ENCODE peak calls at places on chromosomes 11 and 22, in seven cellular contexts. One of them, this sample, is unnamed.

GRCh38 chr22:17941501-17942406 is 82.6 kb downstream of the MICAL3 start:
- DNase-seq in BJ: no peak
- DNase-seq in IMR-90: no peak
- DNase-seq in lower lobe of right lung: no peak
- DNase-seq in psoas muscle: peak
- DNase-seq in H1: no peak
- DNase-seq in colonic mucosa: no peak
- DNase-seq in this sample: no peak

GRCh38 chr11:1879941-1880720 is 11.6 kb downstream of the PRR33 start:
- DNase-seq in BJ: no peak
- DNase-seq in IMR-90: no peak
- DNase-seq in lower lobe of right lung: peak
- DNase-seq in psoas muscle: peak
- DNase-seq in H1: no peak
- DNase-seq in colonic mucosa: peak
- DNase-seq in this sample: no peak

GRCh38 chr11:103888541-103888951 is 147.9 kb upstream of the DDI1 start:
- DNase-seq in BJ: no peak
- DNase-seq in IMR-90: no peak
- DNase-seq in lower lobe of right lung: no peak
- DNase-seq in psoas muscle: no peak
- DNase-seq in H1: no peak
- DNase-seq in colonic mucosa: no peak
- DNase-seq in this sample: no peak

GRCh38 chr11:48107188-48107704 is 109.4 kb upstream of the OR4B1 start:
- DNase-seq in BJ: no peak
- DNase-seq in IMR-90: peak
- DNase-seq in lower lobe of right lung: no peak
- DNase-seq in psoas muscle: no peak
- DNase-seq in H1: no peak
- DNase-seq in colonic mucosa: no peak
- DNase-seq in this sample: no peak

GRCh38 chr11:64356498-64357411 is 2.2 kb upstream of the RPS6KA4 start:
- DNase-seq in BJ: no peak
- DNase-seq in IMR-90: no peak
- DNase-seq in lower lobe of right lung: no peak
- DNase-seq in psoas muscle: peak
- DNase-seq in H1: no peak
- DNase-seq in colonic mucosa: no peak
- DNase-seq in this sample: no peak

GRCh38 chr22:45506961-45507360 is 4.3 kb downstream of the FBLN1 start:
- DNase-seq in BJ: no peak
- DNase-seq in IMR-90: no peak
- DNase-seq in lower lobe of right lung: no peak
- DNase-seq in psoas muscle: no peak
- DNase-seq in H1: no peak
- DNase-seq in colonic mucosa: no peak
- DNase-seq in this sample: no peak

GRCh38 chr11:123718075-123718868 is 23.2 kb downstream of the ZNF202 start:
- DNase-seq in BJ: no peak
- DNase-seq in IMR-90: no peak
- DNase-seq in lower lobe of right lung: no peak
- DNase-seq in psoas muscle: no peak
- DNase-seq in H1: no peak
- DNase-seq in colonic mucosa: no peak
- DNase-seq in this sample: no peak

GRCh38 chr11:15074206-15075161 is 1.1 kb downstream of the CALCB start:
- DNase-seq in BJ: no peak
- DNase-seq in IMR-90: peak
- DNase-seq in lower lobe of right lung: peak
- DNase-seq in psoas muscle: peak
- DNase-seq in H1: peak
- DNase-seq in colonic mucosa: peak
- DNase-seq in this sample: peak

GRCh38 chr11:43947815-43948214 is 5.4 kb downstream of the C11orf96 start:
- DNase-seq in BJ: no peak
- DNase-seq in IMR-90: no peak
- DNase-seq in lower lobe of right lung: no peak
- DNase-seq in psoas muscle: no peak
- DNase-seq in H1: no peak
- DNase-seq in colonic mucosa: no peak
- DNase-seq in this sample: no peak

GRCh38 chr11:80083561-80083960 is 642.7 kb upstream of the TENM4 start:
- DNase-seq in BJ: no peak
- DNase-seq in IMR-90: no peak
- DNase-seq in lower lobe of right lung: no peak
- DNase-seq in psoas muscle: no peak
- DNase-seq in H1: no peak
- DNase-seq in colonic mucosa: no peak
- DNase-seq in this sample: no peak

GRCh38 chr11:105432241-105432995 is 177.5 kb upstream of the GRIA4 start:
- DNase-seq in BJ: no peak
- DNase-seq in IMR-90: no peak
- DNase-seq in lower lobe of right lung: no peak
- DNase-seq in psoas muscle: no peak
- DNase-seq in H1: no peak
- DNase-seq in colonic mucosa: no peak
- DNase-seq in this sample: no peak

GRCh38 chr11:78194490-78194889 is 5.8 kb downstream of the USP35 start:
- DNase-seq in BJ: no peak
- DNase-seq in IMR-90: no peak
- DNase-seq in lower lobe of right lung: no peak
- DNase-seq in psoas muscle: no peak
- DNase-seq in H1: no peak
- DNase-seq in colonic mucosa: no peak
- DNase-seq in this sample: no peak

GRCh38 chr11:13338437-13339069 is 61.0 kb downstream of the BMAL1 start:
- DNase-seq in BJ: peak
- DNase-seq in IMR-90: peak
- DNase-seq in lower lobe of right lung: no peak
- DNase-seq in psoas muscle: no peak
- DNase-seq in H1: no peak
- DNase-seq in colonic mucosa: no peak
- DNase-seq in this sample: peak

GRCh38 chr11:103779054-103779453 is 257.4 kb upstream of the DDI1 start:
- DNase-seq in BJ: no peak
- DNase-seq in IMR-90: no peak
- DNase-seq in lower lobe of right lung: no peak
- DNase-seq in psoas muscle: no peak
- DNase-seq in H1: no peak
- DNase-seq in colonic mucosa: no peak
- DNase-seq in this sample: no peak

GRCh38 chr11:119295178-119295577 is 21.8 kb downstream of the MCAM start:
- DNase-seq in BJ: no peak
- DNase-seq in IMR-90: no peak
- DNase-seq in lower lobe of right lung: no peak
- DNase-seq in psoas muscle: no peak
- DNase-seq in H1: no peak
- DNase-seq in colonic mucosa: no peak
- DNase-seq in this sample: no peak

GRCh38 chr11:8720868-8721739 is 38.5 kb downstream of the RPL27A start:
- DNase-seq in BJ: no peak
- DNase-seq in IMR-90: no peak
- DNase-seq in lower lobe of right lung: no peak
- DNase-seq in psoas muscle: no peak
- DNase-seq in H1: no peak
- DNase-seq in colonic mucosa: peak
- DNase-seq in this sample: no peak

GRCh38 chr11:96149743-96150555 is 193.0 kb downstream of the MAML2 start:
- DNase-seq in BJ: peak
- DNase-seq in IMR-90: peak
- DNase-seq in lower lobe of right lung: no peak
- DNase-seq in psoas muscle: no peak
- DNase-seq in H1: no peak
- DNase-seq in colonic mucosa: no peak
- DNase-seq in this sample: peak

GRCh38 chr11:19873730-19874129 is 161.1 kb downstream of the NAV2 start:
- DNase-seq in BJ: no peak
- DNase-seq in IMR-90: no peak
- DNase-seq in lower lobe of right lung: no peak
- DNase-seq in psoas muscle: no peak
- DNase-seq in H1: no peak
- DNase-seq in colonic mucosa: no peak
- DNase-seq in this sample: no peak

GRCh38 chr11:34086554-34087278 is 18.7 kb upstream of the NAT10 start:
- DNase-seq in BJ: no peak
- DNase-seq in IMR-90: peak
- DNase-seq in lower lobe of right lung: no peak
- DNase-seq in psoas muscle: no peak
- DNase-seq in H1: no peak
- DNase-seq in colonic mucosa: no peak
- DNase-seq in this sample: no peak

DNA sequence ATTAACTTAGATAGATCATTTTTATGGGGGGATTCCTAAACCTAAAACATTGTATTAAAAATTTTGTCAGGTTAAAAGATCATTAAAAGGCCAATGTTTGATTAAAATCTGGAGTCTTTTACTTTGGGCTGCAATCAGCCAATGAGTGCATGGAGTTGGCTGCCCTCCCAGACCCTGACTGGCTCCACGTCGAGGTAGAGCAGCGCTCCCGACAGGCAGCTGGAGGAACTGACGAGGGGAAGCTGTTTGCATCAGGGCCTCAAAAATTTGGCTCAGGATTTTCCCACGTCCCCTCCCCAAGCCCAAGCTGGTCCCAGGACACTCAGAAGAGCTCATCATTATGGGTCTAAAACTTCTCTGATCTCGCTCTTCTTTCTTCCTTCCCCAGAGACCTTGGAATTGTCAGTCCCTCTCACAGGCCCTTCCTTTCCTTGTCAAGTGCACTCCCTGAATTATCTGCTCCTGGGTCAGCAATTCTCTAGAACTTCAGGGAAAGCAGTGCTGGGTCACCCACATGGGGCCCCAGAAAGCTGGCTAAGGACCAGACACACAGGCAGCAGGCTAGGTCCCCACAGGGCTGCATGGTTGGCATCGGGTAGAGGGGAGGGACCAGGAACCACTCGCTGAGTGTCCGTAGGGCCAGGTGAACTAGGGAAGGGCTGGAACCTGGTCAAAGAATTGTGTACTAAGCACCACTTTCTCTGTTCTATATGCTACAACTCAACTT is 119.6 kb upstream of the IGLL5 start:
- DNase-seq in BJ: no peak
- DNase-seq in IMR-90: no peak
- DNase-seq in lower lobe of right lung: no peak
- DNase-seq in psoas muscle: no peak
- DNase-seq in H1: no peak
- DNase-seq in colonic mucosa: peak
- DNase-seq in this sample: no peak
- TF ChIP-seq CTCF in BJ: no peak
- TF ChIP-seq CTCF in IMR-90: no peak
- TF ChIP-seq CTCF in lower lobe of right lung: peak
- TF ChIP-seq CTCF in psoas muscle: no peak
- TF ChIP-seq CTCF in H1: peak
- TF ChIP-seq CTCF in colonic mucosa: no peak
- TF ChIP-seq CTCF in this sample: no peak

GRCh38 chr11:74453373-74453975 is 13.9 kb downstream of the KCNE3 start:
- DNase-seq in BJ: no peak
- DNase-seq in IMR-90: peak
- DNase-seq in lower lobe of right lung: peak
- DNase-seq in psoas muscle: peak
- DNase-seq in H1: peak
- DNase-seq in colonic mucosa: peak
- DNase-seq in this sample: no peak
- TF ChIP-seq CTCF in BJ: peak
- TF ChIP-seq CTCF in IMR-90: peak
- TF ChIP-seq CTCF in lower lobe of right lung: peak
- TF ChIP-seq CTCF in psoas muscle: peak
- TF ChIP-seq CTCF in H1: peak
- TF ChIP-seq CTCF in colonic mucosa: peak
- TF ChIP-seq CTCF in this sample: peak

DNA sequence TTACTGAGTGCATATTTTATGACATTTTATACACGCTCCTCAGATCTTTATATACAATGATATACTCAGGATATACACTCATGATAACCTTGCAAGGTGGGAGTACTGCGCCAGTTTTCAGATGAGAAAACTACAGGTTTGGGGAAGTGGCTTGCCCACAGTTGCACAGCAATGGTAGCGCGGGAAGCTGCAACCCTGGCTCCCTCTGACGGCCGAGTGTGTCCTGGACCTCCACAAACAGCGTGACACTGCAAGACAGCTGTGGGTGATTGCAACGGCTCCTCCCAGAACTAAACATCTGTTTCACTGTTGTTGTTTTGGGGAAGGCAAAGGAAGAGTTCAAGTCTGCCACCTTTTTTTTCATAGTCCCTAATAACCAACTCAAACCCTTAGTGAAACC is 47.0 kb downstream of the PACSIN2 start:
- DNase-seq in BJ: no peak
- DNase-seq in IMR-90: no peak
- DNase-seq in lower lobe of right lung: peak
- DNase-seq in psoas muscle: peak
- DNase-seq in H1: no peak
- DNase-seq in colonic mucosa: peak
- DNase-seq in this sample: no peak
- TF ChIP-seq CTCF in BJ: peak
- TF ChIP-seq CTCF in IMR-90: no peak
- TF ChIP-seq CTCF in lower lobe of right lung: peak
- TF ChIP-seq CTCF in psoas muscle: peak
- TF ChIP-seq CTCF in H1: no peak
- TF ChIP-seq CTCF in colonic mucosa: no peak
- TF ChIP-seq CTCF in this sample: peak

GRCh38 chr22:32411388-32411787 is 659 bp downstream of the RTCB start:
- DNase-seq in BJ: peak
- DNase-seq in IMR-90: peak
- DNase-seq in lower lobe of right lung: no peak
- DNase-seq in psoas muscle: no peak
- DNase-seq in H1: no peak
- DNase-seq in colonic mucosa: peak
- DNase-seq in this sample: no peak

GRCh38 chr22:32411829-32412592 is at the start of gene RTCB:
- DNase-seq in BJ: peak
- DNase-seq in IMR-90: peak
- DNase-seq in lower lobe of right lung: peak
- DNase-seq in psoas muscle: peak
- DNase-seq in H1: peak
- DNase-seq in colonic mucosa: peak
- DNase-seq in this sample: peak

GRCh38 chr22:32410459-32410858 is 1.6 kb downstream of the RTCB start:
- DNase-seq in BJ: no peak
- DNase-seq in IMR-90: no peak
- DNase-seq in lower lobe of right lung: no peak
- DNase-seq in psoas muscle: no peak
- DNase-seq in H1: no peak
- DNase-seq in colonic mucosa: no peak
- DNase-seq in this sample: no peak

GRCh38 chr22:32416556-32417085 is 4.6 kb upstream of the RTCB start:
- DNase-seq in BJ: no peak
- DNase-seq in IMR-90: no peak
- DNase-seq in lower lobe of right lung: no peak
- DNase-seq in psoas muscle: no peak
- DNase-seq in H1: no peak
- DNase-seq in colonic mucosa: no peak
- DNase-seq in this sample: no peak

DNA sequence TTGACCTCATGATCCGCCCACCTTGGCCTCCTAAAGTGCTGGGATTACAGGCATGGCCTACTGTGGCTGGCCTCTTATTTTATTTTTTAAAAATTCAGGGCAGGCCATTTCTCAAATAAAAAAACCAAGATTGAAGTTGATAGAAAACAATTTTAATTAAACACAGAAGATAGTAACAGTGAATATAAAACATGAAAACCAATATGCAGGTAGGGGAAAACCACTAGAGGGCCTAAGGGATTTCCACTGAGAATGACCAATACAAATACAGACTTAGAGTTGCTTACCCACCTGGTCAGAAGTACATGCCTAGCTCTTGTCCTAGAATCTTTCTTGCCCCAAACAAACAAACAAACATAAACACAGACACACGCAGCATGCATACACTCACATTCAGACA is 1.7 kb upstream of the RTCB start:
- DNase-seq in BJ: no peak
- DNase-seq in IMR-90: peak
- DNase-seq in lower lobe of right lung: no peak
- DNase-seq in psoas muscle: no peak
- DNase-seq in H1: no peak
- DNase-seq in colonic mucosa: no peak
- DNase-seq in this sample: no peak
- TF ChIP-seq CTCF in BJ: peak
- TF ChIP-seq CTCF in IMR-90: peak
- TF ChIP-seq CTCF in lower lobe of right lung: peak
- TF ChIP-seq CTCF in psoas muscle: no peak
- TF ChIP-seq CTCF in H1: no peak
- TF ChIP-seq CTCF in colonic mucosa: peak
- TF ChIP-seq CTCF in this sample: peak

This sample was measured in AG09309.